ENCODE peak calls at places on chromosome 2, in six cellular contexts. Q is NCI-H1436; G is SK-N-SH; E is activated gamma-delta T cell treated with Interleukin-2 at 50 U/mL for 16 hours; P is activated CD8-positive, alpha-beta memory T cell treated with anti-CD3 and anti-CD28 coated beads, Interleukin-2, amount 50 U/mL, for 48 hours; W is NCI-H1092. B is an unnamed sample.

GRCh38 chr2:76613330-76613729 is 902.6 kb upstream of the GCFC2 start:
- DNase-seq in Q (no peak), G (no peak), E (no peak), P (no peak), W (no peak), B (no peak)

GRCh38 chr2:54757496-54757895 is 34.0 kb downstream of the EML6 start:
- DNase-seq in Q (no peak), G (no peak), E (no peak), P (no peak), W (no peak), B (no peak)

GRCh38 chr2:53767405-53768232 is at the start of gene CHAC2:
- DNase-seq in Q (peak), G (peak), E (peak), P (peak), W (peak), B (peak)

GRCh38 chr2:100869146-100869545 is 49.2 kb downstream of the NPAS2 start:
- DNase-seq in Q (no peak), G (no peak), E (no peak), P (no peak), W (no peak), B (no peak)

GRCh38 chr2:37798315-37799005 is 126.6 kb upstream of the RMDN2 start:
- DNase-seq in Q (no peak), G (no peak), E (no peak), P (no peak), W (no peak), B (no peak)

GRCh38 chr2:202720226-202720625 is 85.5 kb downstream of the FAM117B start:
- DNase-seq in Q (no peak), G (no peak), E (no peak), P (no peak), W (no peak), B (no peak)

GRCh38 chr2:239167766-239168444 is 232.9 kb downstream of the HDAC4 start:
- DNase-seq in Q (no peak), G (no peak), E (no peak), P (no peak), W (no peak), B (no peak)

GRCh38 chr2:86831537-86831936 is 30.1 kb downstream of the CD8B start:
- DNase-seq in Q (no peak), G (no peak), E (no peak), P (no peak), W (no peak), B (no peak)

GRCh38 chr2:158529379-158530110 is 72.8 kb downstream of the PKP4 start:
- DNase-seq in Q (no peak), G (no peak), E (no peak), P (no peak), W (no peak), B (no peak)

GRCh38 chr2:193377789-193378188 is 1183.1 kb upstream of the TMEFF2 start:
- DNase-seq in Q (no peak), G (no peak), E (no peak), P (no peak), W (no peak), B (no peak)

GRCh38 chr2:188811522-188811921 is 162.7 kb upstream of the COL3A1 start:
- DNase-seq in Q (no peak), G (no peak), E (no peak), P (no peak), W (no peak), B (no peak)

GRCh38 chr2:127572841-127573240 is 37.4 kb downstream of the MYO7B start:
- DNase-seq in Q (no peak), G (no peak), E (no peak), P (no peak), W (no peak), B (no peak)

GRCh38 chr2:23606196-23606595 is 221.2 kb downstream of the KLHL29 start:
- DNase-seq in Q (no peak), G (no peak), E (no peak), P (no peak), W (no peak), B (no peak)